ENCODE peak calls at places on chromosomes 2 and 18, in six cellular contexts. I is WTC11; U is frontal cortex; N is CD8-positive, alpha-beta memory T cell; A is progenitor cell of endocrine pancreas; S is NCI-H1092 treated with DMSO at 0.1 percent for 48 hours. W is an unnamed sample.

GRCh38 chr2:42725657-42726056 is 38.3 kb downstream of the OXER1 start:
- DNase-seq in I (no peak), U (no peak), N (no peak), A (no peak), S (no peak), W (no peak)

GRCh38 chr2:161044937-161045336 is 115.3 kb upstream of the TANK start:
- DNase-seq in I (no peak), U (no peak), N (no peak), A (no peak), S (no peak), W (no peak)

GRCh38 chr2:206442854-206443734 is at the start of gene ADAM23:
- DNase-seq in I (peak; percentile 78), U (peak; percentile 89), N (no peak), A (peak; percentile 26), S (peak; percentile 61), W (peak; percentile 81)

GRCh38 chr18:59086522-59086921 is 53.2 kb upstream of the SEC11C start:
- DNase-seq in I (no peak), U (no peak), N (no peak), A (no peak), S (no peak), W (no peak)

GRCh38 chr2:48548871-48549270 is 18.9 kb downstream of the STON1 start:
- DNase-seq in I (no peak), U (no peak), N (no peak), A (no peak), S (no peak), W (no peak)

GRCh38 chr18:23553887-23554286 is 32.4 kb downstream of the NPC1 start:
- DNase-seq in I (no peak), U (no peak), N (no peak), A (no peak), S (no peak), W (no peak)

GRCh38 chr2:127953128-127953718 is 67.5 kb upstream of the AMMECR1L start:
- DNase-seq in I (no peak), U (no peak), N (no peak), A (no peak), S (no peak), W (no peak)

GRCh38 chr2:43019536-43020183 is 206.7 kb downstream of the ZFP36L2 start:
- DNase-seq in I (no peak), U (no peak), N (no peak), A (no peak), S (no peak), W (no peak)

GRCh38 chr2:112031473-112031872 is 23.6 kb upstream of the TMEM87B start:
- DNase-seq in I (no peak), U (no peak), N (no peak), A (no peak), S (no peak), W (no peak)

GRCh38 chr18:47903809-47904208 is 26.6 kb downstream of the SMAD2 start:
- DNase-seq in I (no peak), U (no peak), N (no peak), A (no peak), S (no peak), W (no peak)

GRCh38 chr2:37825586-37825985 is 99.5 kb upstream of the RMDN2 start:
- DNase-seq in I (no peak), U (no peak), N (no peak), A (no peak), S (no peak), W (no peak)

GRCh38 chr2:206614825-206615224 is 27.5 kb upstream of the FAM237A start:
- DNase-seq in I (no peak), U (no peak), N (no peak), A (no peak), S (no peak), W (no peak)

GRCh38 chr2:128284841-128285240 is 33.8 kb downstream of the HS6ST1 start:
- DNase-seq in I (no peak), U (no peak), N (no peak), A (no peak), S (no peak), W (no peak)

GRCh38 chr2:206692971-206693370 is 25.2 kb downstream of the DYTN start:
- DNase-seq in I (no peak), U (no peak), N (no peak), A (no peak), S (no peak), W (no peak)

GRCh38 chr2:239846789-239847676 is 178.1 kb downstream of the NDUFA10 start:
- DNase-seq in I (no peak), U (no peak), N (no peak), A (no peak), S (no peak), W (no peak)

GRCh38 chr2:200577000-200577399 is 8.8 kb upstream of the AOX1 start:
- DNase-seq in I (no peak), U (no peak), N (no peak), A (no peak), S (no peak), W (no peak)

GRCh38 chr2:197196737-197197136 is 113.8 kb downstream of the ANKRD44 start:
- DNase-seq in I (no peak), U (no peak), N (no peak), A (no peak), S (no peak), W (no peak)

GRCh38 chr2:233982421-233983121 is 65.4 kb downstream of the TRPM8 start:
- DNase-seq in I (no peak), U (no peak), N (no peak), A (no peak), S (no peak), W (no peak)

GRCh38 chr2:21423854-21424253 is 300.1 kb downstream of the TDRD15 start:
- DNase-seq in I (no peak), U (no peak), N (no peak), A (no peak), S (no peak), W (no peak)

GRCh38 chr18:46740046-46740445 is 16.8 kb downstream of the ST8SIA5 start:
- DNase-seq in I (no peak), U (no peak), N (no peak), A (no peak), S (no peak), W (no peak)

GRCh38 chr2:30368258-30368657 is 78.8 kb upstream of the LCLAT1 start:
- DNase-seq in I (no peak), U (no peak), N (no peak), A (no peak), S (no peak), W (no peak)

GRCh38 chr2:225091336-225091735 is 49.1 kb upstream of the DOCK10 start:
- DNase-seq in I (no peak), U (no peak), N (no peak), A (no peak), S (no peak), W (no peak)

GRCh38 chr2:148568597-148568996 is 76.0 kb upstream of the EPC2 start:
- DNase-seq in I (no peak), U (no peak), N (peak; percentile 38), A (no peak), S (no peak), W (no peak)

GRCh38 chr2:82342351-82342750 is 2037.8 kb upstream of the LRRTM1 start:
- DNase-seq in I (no peak), U (no peak), N (no peak), A (no peak), S (no peak), W (no peak)

GRCh38 chr2:189444322-189444721 is 3.0 kb downstream of the WDR75 start:
- DNase-seq in I (no peak), U (no peak), N (no peak), A (no peak), S (no peak), W (no peak)

GRCh38 chr2:44273596-44273995 is 1.7 kb upstream of the SLC3A1 start:
- DNase-seq in I (no peak), U (no peak), N (no peak), A (no peak), S (no peak), W (no peak)

GRCh38 chr2:240962371-240963064 is 35.9 kb upstream of the SNED1 start:
- DNase-seq in I (no peak), U (no peak), N (no peak), A (peak; percentile 8), S (no peak), W (no peak)

GRCh38 chr2:104415284-104415683 is 438.6 kb upstream of the POU3F3 start:
- DNase-seq in I (no peak), U (no peak), N (no peak), A (no peak), S (no peak), W (no peak)

GRCh38 chr18:49525981-49526380 is 35.9 kb upstream of the LIPG start:
- DNase-seq in I (no peak), U (no peak), N (no peak), A (no peak), S (no peak), W (no peak)

GRCh38 chr18:56770873-56771272 is 119.7 kb downstream of the WDR7 start:
- DNase-seq in I (no peak), U (no peak), N (no peak), A (no peak), S (no peak), W (no peak)

GRCh38 chr2:219104107-219105050 is 43.7 kb upstream of the IHH start:
- DNase-seq in I (peak; percentile 41), U (no peak), N (no peak), A (no peak), S (peak; percentile 28), W (peak; percentile 78)

GRCh38 chr18:74722237-74722636 is 124.6 kb downstream of the ZNF407 start:
- DNase-seq in I (no peak), U (no peak), N (no peak), A (no peak), S (no peak), W (no peak)

GRCh38 chr2:227234432-227234831 is 70.0 kb downstream of the COL4A3 start:
- DNase-seq in I (no peak), U (no peak), N (no peak), A (no peak), S (no peak), W (no peak)

W was measured in NCI-H1694 treated with DMSO at 0.1 percent for 48 hours.